ENCODE peak calls at places on chromosomes 1 and 21, in five cellular contexts. One of them, this sample, is unnamed.

GRCh38 chr1:13540871-13541270 is 27.1 kb upstream of the LRRC38 start:
- DNase-seq in body of pancreas: no peak
- DNase-seq in brain microvascular endothelial cell: no peak
- DNase-seq in psoas muscle: peak; percentile 25
- DNase-seq in osteocyte: no peak
- DNase-seq in this sample: no peak

GRCh38 chr1:230104395-230105244 is 37.6 kb downstream of the GALNT2 start:
- DNase-seq in psoas muscle: peak; percentile 99
- DNase-seq in osteocyte: peak; percentile 92
- DNase-seq in body of pancreas: peak; percentile 99
- DNase-seq in brain microvascular endothelial cell: peak; percentile 98
- DNase-seq in this sample: peak; percentile 98

GRCh38 chr21:42021751-42022430 is 11.7 kb upstream of the ZBTB21 start:
- DNase-seq in osteocyte: no peak
- DNase-seq in body of pancreas: peak; percentile 52
- DNase-seq in brain microvascular endothelial cell: peak; percentile 56
- DNase-seq in psoas muscle: no peak
- DNase-seq in this sample: no peak

GRCh38 chr1:203168991-203169390 is 6.6 kb downstream of the MYBPH start:
- DNase-seq in osteocyte: no peak
- DNase-seq in body of pancreas: no peak
- DNase-seq in psoas muscle: no peak
- DNase-seq in brain microvascular endothelial cell: no peak
- DNase-seq in this sample: no peak

GRCh38 chr1:48560114-48560513 is 88.1 kb upstream of the SPATA6 start:
- DNase-seq in brain microvascular endothelial cell: no peak
- DNase-seq in body of pancreas: no peak
- DNase-seq in osteocyte: no peak
- DNase-seq in psoas muscle: no peak
- DNase-seq in this sample: no peak

GRCh38 chr1:28545246-28545628 is 7.6 kb upstream of the TRNAU1AP start:
- DNase-seq in osteocyte: no peak
- DNase-seq in body of pancreas: no peak
- DNase-seq in psoas muscle: no peak
- DNase-seq in brain microvascular endothelial cell: no peak
- DNase-seq in this sample: no peak

GRCh38 chr1:59761440-59761839 is 53.3 kb upstream of the HOOK1 start:
- DNase-seq in osteocyte: no peak
- DNase-seq in brain microvascular endothelial cell: no peak
- DNase-seq in psoas muscle: no peak
- DNase-seq in body of pancreas: no peak
- DNase-seq in this sample: no peak

GRCh38 chr1:205754857-205755256 is 4.9 kb upstream of the NUCKS1 start:
- DNase-seq in osteocyte: no peak
- DNase-seq in brain microvascular endothelial cell: no peak
- DNase-seq in psoas muscle: no peak
- DNase-seq in body of pancreas: no peak
- DNase-seq in this sample: no peak

GRCh38 chr1:17765444-17766411 is 10.6 kb downstream of the ACTL8 start:
- DNase-seq in brain microvascular endothelial cell: peak; percentile 93
- DNase-seq in body of pancreas: peak; percentile 13
- DNase-seq in osteocyte: no peak
- DNase-seq in psoas muscle: peak; percentile 44
- DNase-seq in this sample: no peak

GRCh38 chr1:50368179-50369007 is 54.9 kb downstream of the DMRTA2 start:
- DNase-seq in brain microvascular endothelial cell: peak; percentile 8
- DNase-seq in psoas muscle: no peak
- DNase-seq in osteocyte: no peak
- DNase-seq in body of pancreas: peak; percentile 63
- DNase-seq in this sample: peak; percentile 69

GRCh38 chr1:60924964-60925798 is 157.2 kb upstream of the NFIA start:
- DNase-seq in psoas muscle: no peak
- DNase-seq in brain microvascular endothelial cell: no peak
- DNase-seq in osteocyte: no peak
- DNase-seq in body of pancreas: no peak
- DNase-seq in this sample: no peak

GRCh38 chr1:8350914-8351684 is 33.2 kb downstream of the SLC45A1 start:
- DNase-seq in body of pancreas: no peak
- DNase-seq in osteocyte: no peak
- DNase-seq in psoas muscle: no peak
- DNase-seq in brain microvascular endothelial cell: no peak
- DNase-seq in this sample: no peak

GRCh38 chr21:43300496-43301423 is 126.2 kb downstream of the SIK1 start:
- DNase-seq in body of pancreas: no peak
- DNase-seq in osteocyte: peak; percentile 91
- DNase-seq in psoas muscle: peak; percentile 25
- DNase-seq in brain microvascular endothelial cell: peak; percentile 62
- DNase-seq in this sample: no peak

GRCh38 chr1:109687641-109688499 is at the start of gene GSTM1:
- DNase-seq in brain microvascular endothelial cell: peak; percentile 43
- DNase-seq in osteocyte: no peak
- DNase-seq in body of pancreas: no peak
- DNase-seq in psoas muscle: no peak
- DNase-seq in this sample: peak; percentile 69

GRCh38 chr1:162485236-162485635 is 12.4 kb upstream of the UHMK1 start:
- DNase-seq in psoas muscle: no peak
- DNase-seq in brain microvascular endothelial cell: no peak
- DNase-seq in body of pancreas: no peak
- DNase-seq in osteocyte: no peak
- DNase-seq in this sample: no peak

GRCh38 chr1:53137729-53138128 is 4.7 kb downstream of the SLC1A7 start:
- DNase-seq in body of pancreas: no peak
- DNase-seq in osteocyte: no peak
- DNase-seq in psoas muscle: no peak
- DNase-seq in brain microvascular endothelial cell: no peak
- DNase-seq in this sample: no peak

GRCh38 chr21:28832013-28832714 is 160.5 kb downstream of the LTN1 start:
- DNase-seq in osteocyte: no peak
- DNase-seq in brain microvascular endothelial cell: no peak
- DNase-seq in body of pancreas: no peak
- DNase-seq in psoas muscle: no peak
- DNase-seq in this sample: peak; percentile 12

DNA sequence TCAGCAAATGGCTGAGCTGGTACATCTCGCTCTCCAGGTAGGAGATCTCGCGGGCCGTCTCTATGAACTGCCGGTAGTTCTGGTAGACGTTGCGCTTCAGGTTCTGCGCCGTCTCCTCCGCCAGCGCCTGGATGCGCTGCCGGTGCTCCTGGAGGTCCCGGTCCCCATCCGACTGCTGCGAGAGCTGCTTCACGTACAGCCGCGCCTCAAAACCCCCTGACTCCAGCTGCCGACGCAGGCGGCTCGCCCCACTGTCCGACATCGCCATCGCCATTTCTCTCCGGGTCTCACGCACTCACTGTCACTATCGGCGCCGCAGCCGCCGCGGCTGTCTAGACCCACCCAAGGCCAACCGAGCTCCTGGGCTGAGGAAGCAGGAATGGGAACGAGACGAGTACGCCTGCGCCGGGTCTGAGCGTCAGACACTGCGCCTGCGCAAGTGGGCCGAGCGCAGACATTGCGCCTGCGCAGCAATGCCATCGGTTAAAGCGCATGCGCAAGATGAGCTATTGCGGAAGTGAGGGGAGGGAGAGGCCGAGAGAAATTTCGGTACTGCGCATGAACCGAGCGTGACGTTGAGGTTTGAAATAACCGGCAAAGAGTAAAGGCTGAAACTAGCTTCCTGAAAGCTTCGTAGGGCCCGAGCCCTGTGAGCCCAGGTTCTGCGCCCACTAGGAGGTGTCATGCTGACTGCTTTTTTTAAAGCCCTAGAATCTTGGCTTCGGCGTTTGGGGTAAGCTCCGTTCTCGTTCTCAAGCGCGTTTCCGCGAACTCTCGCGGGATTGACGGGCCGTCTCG is at the start of gene EXOC8:
- DNase-seq in brain microvascular endothelial cell: peak; percentile 91
- DNase-seq in body of pancreas: peak; percentile 96
- DNase-seq in osteocyte: peak; percentile 100
- DNase-seq in psoas muscle: peak; percentile 94
- DNase-seq in this sample: peak; percentile 97
- TF ChIP-seq CTCF in brain microvascular endothelial cell: peak; percentile 21
- TF ChIP-seq CTCF in body of pancreas: no peak
- TF ChIP-seq CTCF in osteocyte: no peak
- TF ChIP-seq CTCF in psoas muscle: no peak
- TF ChIP-seq CTCF in this sample: no peak

GRCh38 chr1:89599332-89599630 is 33.6 kb upstream of the LRRC8C start:
- DNase-seq in osteocyte: no peak
- DNase-seq in psoas muscle: no peak
- DNase-seq in body of pancreas: no peak
- DNase-seq in brain microvascular endothelial cell: no peak
- DNase-seq in this sample: no peak
- TF ChIP-seq CTCF in osteocyte: peak; percentile 26
- TF ChIP-seq CTCF in psoas muscle: no peak
- TF ChIP-seq CTCF in body of pancreas: no peak
- TF ChIP-seq CTCF in brain microvascular endothelial cell: no peak
- TF ChIP-seq CTCF in this sample: no peak

DNA sequence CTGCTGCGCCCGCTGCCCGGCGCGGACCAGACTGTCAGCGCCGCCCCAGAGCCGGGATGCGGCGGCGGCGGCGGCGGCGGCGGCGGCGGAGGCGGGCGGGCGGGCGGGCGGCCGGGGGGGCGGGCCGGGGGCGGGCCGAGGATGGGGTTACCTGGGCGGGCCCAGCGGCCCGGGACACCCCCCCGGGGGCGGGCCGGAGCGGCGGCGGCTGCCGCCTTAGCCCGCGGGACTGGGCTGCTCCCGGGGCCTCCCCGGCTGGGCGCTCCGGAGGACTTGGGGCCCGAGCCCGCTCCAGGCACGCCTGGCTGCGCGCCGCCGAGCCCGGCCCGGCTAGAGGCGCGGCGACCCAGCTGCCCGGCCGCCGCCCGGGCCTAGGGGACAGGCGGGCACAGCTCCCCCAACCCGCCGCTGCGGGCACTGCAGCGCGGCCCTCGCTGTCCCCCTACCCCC is at the start of gene WNT4:
- DNase-seq in psoas muscle: peak; percentile 38
- DNase-seq in body of pancreas: peak; percentile 68
- DNase-seq in osteocyte: no peak
- DNase-seq in brain microvascular endothelial cell: no peak
- DNase-seq in this sample: peak; percentile 56
- TF ChIP-seq CTCF in psoas muscle: peak; percentile 51
- TF ChIP-seq CTCF in body of pancreas: peak; percentile 21
- TF ChIP-seq CTCF in osteocyte: peak; percentile 51
- TF ChIP-seq CTCF in brain microvascular endothelial cell: no peak
- TF ChIP-seq CTCF in this sample: peak; percentile 38

GRCh38 chr1:160168609-160169369 is 17.4 kb downstream of the ATP1A4 start:
- DNase-seq in osteocyte: no peak
- DNase-seq in brain microvascular endothelial cell: no peak
- DNase-seq in psoas muscle: peak; percentile 17
- DNase-seq in body of pancreas: no peak
- DNase-seq in this sample: no peak
- TF ChIP-seq CTCF in osteocyte: peak; percentile 28
- TF ChIP-seq CTCF in brain microvascular endothelial cell: no peak
- TF ChIP-seq CTCF in psoas muscle: peak; percentile 15
- TF ChIP-seq CTCF in body of pancreas: no peak
- TF ChIP-seq CTCF in this sample: no peak

GRCh38 chr1:155064109-155064812 is 721 bp downstream of the EFNA4 start:
- DNase-seq in body of pancreas: peak; percentile 44
- DNase-seq in psoas muscle: no peak
- DNase-seq in brain microvascular endothelial cell: no peak
- DNase-seq in osteocyte: no peak
- DNase-seq in this sample: no peak

GRCh38 chr1:155062702-155063411 is 683 bp upstream of the EFNA4 start:
- DNase-seq in body of pancreas: peak; percentile 74
- DNase-seq in brain microvascular endothelial cell: peak; percentile 48
- DNase-seq in psoas muscle: peak; percentile 59
- DNase-seq in osteocyte: no peak
- DNase-seq in this sample: peak; percentile 79

GRCh38 chr1:155062151-155062686 is 1.3 kb upstream of the EFNA4 start:
- DNase-seq in osteocyte: no peak
- DNase-seq in psoas muscle: no peak
- DNase-seq in body of pancreas: no peak
- DNase-seq in brain microvascular endothelial cell: no peak
- DNase-seq in this sample: no peak

GRCh38 chr1:155063550-155064108 is at the start of gene EFNA4:
- DNase-seq in psoas muscle: peak; percentile 81
- DNase-seq in osteocyte: peak; percentile 91
- DNase-seq in brain microvascular endothelial cell: peak; percentile 76
- DNase-seq in body of pancreas: peak; percentile 86
- DNase-seq in this sample: peak; percentile 90

GRCh38 chr1:155064813-155065436 is 1.4 kb downstream of the EFNA4 start:
- DNase-seq in osteocyte: no peak
- DNase-seq in psoas muscle: no peak
- DNase-seq in brain microvascular endothelial cell: no peak
- DNase-seq in body of pancreas: no peak
- DNase-seq in this sample: no peak
- TF ChIP-seq CTCF in osteocyte: no peak
- TF ChIP-seq CTCF in psoas muscle: no peak
- TF ChIP-seq CTCF in brain microvascular endothelial cell: no peak
- TF ChIP-seq CTCF in body of pancreas: no peak
- TF ChIP-seq CTCF in this sample: no peak

GRCh38 chr1:2882968-2883696 is 81.6 kb upstream of the TTC34 start:
- DNase-seq in body of pancreas: no peak
- DNase-seq in brain microvascular endothelial cell: no peak
- DNase-seq in psoas muscle: no peak
- DNase-seq in osteocyte: no peak
- DNase-seq in this sample: no peak
- TF ChIP-seq CTCF in body of pancreas: no peak
- TF ChIP-seq CTCF in brain microvascular endothelial cell: no peak
- TF ChIP-seq CTCF in psoas muscle: no peak
- TF ChIP-seq CTCF in osteocyte: no peak
- TF ChIP-seq CTCF in this sample: no peak

GRCh38 chr1:192578144-192578909 is 2.8 kb downstream of the RGS1 start:
- DNase-seq in body of pancreas: no peak
- DNase-seq in psoas muscle: no peak
- DNase-seq in osteocyte: no peak
- DNase-seq in brain microvascular endothelial cell: no peak
- DNase-seq in this sample: no peak

GRCh38 chr1:192577145-192578140 is 1.9 kb downstream of the RGS1 start:
- DNase-seq in body of pancreas: no peak
- DNase-seq in brain microvascular endothelial cell: no peak
- DNase-seq in psoas muscle: no peak
- DNase-seq in osteocyte: no peak
- DNase-seq in this sample: no peak

GRCh38 chr1:192581131-192581927 is 5.8 kb downstream of the RGS1 start:
- DNase-seq in body of pancreas: no peak
- DNase-seq in brain microvascular endothelial cell: no peak
- DNase-seq in osteocyte: no peak
- DNase-seq in psoas muscle: no peak
- DNase-seq in this sample: no peak

GRCh38 chr1:192579319-192579738 is 3.8 kb downstream of the RGS1 start:
- DNase-seq in osteocyte: no peak
- DNase-seq in psoas muscle: no peak
- DNase-seq in body of pancreas: no peak
- DNase-seq in brain microvascular endothelial cell: no peak
- DNase-seq in this sample: no peak

DNA sequence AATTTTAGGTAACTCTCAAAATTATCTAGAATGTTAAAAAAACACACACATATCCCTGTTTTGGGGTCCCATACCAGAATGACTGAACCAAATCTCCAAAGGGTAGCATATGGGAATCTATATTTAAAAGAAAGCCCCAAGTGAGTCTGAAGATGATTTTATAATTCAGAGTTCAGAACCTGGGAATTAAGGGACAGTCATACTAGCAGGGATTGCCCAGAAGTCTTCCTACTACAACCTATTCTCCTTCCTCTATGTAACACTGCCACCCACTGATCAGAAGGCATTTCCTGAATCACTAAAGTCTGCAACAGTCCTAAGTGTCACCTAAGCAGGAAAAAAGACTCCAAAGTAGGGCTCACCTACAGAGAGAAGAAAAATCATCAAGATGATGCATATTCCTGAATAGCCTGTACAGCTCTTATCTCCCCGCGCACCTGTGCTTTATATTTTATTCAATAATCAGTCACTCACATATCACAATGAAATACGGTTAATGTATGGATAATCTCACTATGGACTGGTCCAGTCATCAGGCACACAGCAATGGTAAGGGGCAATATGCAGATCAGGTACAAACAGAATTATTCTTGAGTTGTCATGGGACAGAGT is 4.9 kb downstream of the RGS1 start:
- DNase-seq in brain microvascular endothelial cell: no peak
- DNase-seq in body of pancreas: peak; percentile 15
- DNase-seq in psoas muscle: no peak
- DNase-seq in osteocyte: no peak
- DNase-seq in this sample: peak; percentile 42
- TF ChIP-seq CTCF in brain microvascular endothelial cell: peak; percentile 66
- TF ChIP-seq CTCF in body of pancreas: peak; percentile 30
- TF ChIP-seq CTCF in psoas muscle: peak; percentile 4
- TF ChIP-seq CTCF in osteocyte: peak; percentile 83
- TF ChIP-seq CTCF in this sample: no peak

This sample was measured in Calu3.